ENCODE peak calls at places on chromosomes 3 and 15, in ten cellular contexts. A is GM23338, U is K562, P is breast epithelium, N is prostate gland, T is SK-N-SH, S is HepG2, O is upper lobe of left lung, Q is HCT116, L is suprapubic skin. Z is an unnamed sample. For H3K4me1, the result is how much of the 10 kb centered on the place peaks cover.

GRCh38 chr3:17783426-17783825 is 41.0 kb upstream of the TBC1D5 start:
- DNase-seq in A (no peak), U (no peak), S (no peak), O (no peak), L (no peak), T (no peak), N (no peak), Q (no peak), P (no peak), Z (no peak)

GRCh38 chr15:33700695-33701303 is 267.5 kb upstream of the CHRM5 start:
- DNase-seq in O (no peak), P (peak), S (peak), T (peak), Q (peak), N (peak), L (no peak), U (peak), A (peak), Z (peak)

GRCh38 chr3:185253645-185254410 is at the start of gene EHHADH:
- DNase-seq in S (peak), O (peak), U (peak), A (peak), T (peak), L (peak), N (peak), P (peak), Q (peak), Z (peak)

GRCh38 chr3:21750831-21751391 is at the start of gene ZNF385D:
- DNase-seq in A (peak), T (peak), Q (no peak), U (no peak), O (peak), S (no peak), P (peak), N (peak), L (peak), Z (no peak)

GRCh38 chr15:60477991-60478632 is 830 bp downstream of the ICE2 start:
- DNase-seq in S (peak), Q (no peak), A (peak), L (no peak), O (no peak), P (no peak), U (peak), N (peak), T (peak), Z (no peak)

GRCh38 chr3:25744477-25744876 is 38.8 kb downstream of the NGLY1 start:
- DNase-seq in T (no peak), O (no peak), N (no peak), S (no peak), P (no peak), Q (no peak), A (no peak), U (no peak), L (no peak), Z (no peak)

GRCh38 chr3:127019449-127019848 is 36.5 kb downstream of the PLXNA1 start:
- DNase-seq in P (no peak), O (peak), Q (no peak), U (no peak), T (no peak), L (no peak), S (no peak), A (no peak), N (peak), Z (no peak)

GRCh38 chr15:96262497-96263268 is 67.8 kb upstream of the NR2F2 start:
- DNase-seq in O (no peak), Q (no peak), S (no peak), L (no peak), T (no peak), A (no peak), N (no peak), U (no peak), P (no peak), Z (no peak)

GRCh38 chr15:25501828-25502446 is 63.1 kb upstream of the UBE3A start:
- DNase-seq in N (no peak), Q (peak), U (no peak), T (peak), L (no peak), P (no peak), A (peak), O (no peak), S (peak), Z (no peak)

GRCh38 chr3:13484861-13485590 is 4.9 kb downstream of the HDAC11 start:
- DNase-seq in L (no peak), T (peak), U (peak), Q (peak), A (no peak), P (peak), N (peak), S (peak), O (peak), Z (peak)

DNA sequence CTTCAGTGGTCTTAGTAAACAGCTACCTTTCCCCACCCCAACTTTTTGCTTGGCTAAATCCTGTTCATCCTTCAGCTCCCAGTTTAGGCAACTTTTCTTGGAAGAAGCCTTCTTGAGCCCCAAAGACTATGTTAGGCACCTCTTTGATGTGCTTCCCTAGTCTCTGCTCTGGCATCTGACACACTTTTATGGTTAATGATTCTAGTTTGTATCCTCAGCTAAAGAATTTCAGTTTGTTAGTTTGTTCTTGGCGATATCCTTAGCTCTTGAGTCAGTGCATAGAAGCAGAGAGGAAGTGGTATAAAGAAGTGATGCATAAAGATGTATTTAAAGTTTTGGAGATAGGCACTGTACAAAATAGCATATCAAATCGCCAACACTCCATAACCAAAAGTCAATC is 168.4 kb downstream of the WDR72 start:
- DNase-seq in L (no peak), A (no peak), Q (no peak), N (no peak), U (no peak), P (no peak), S (no peak), T (no peak), O (no peak), Z (no peak)
- H3K4me1 ChIP-seq in L (under half), A (under half), Q (under half), N (under half), U (under half), P (under half), S (under half), T (under half), O (under half), Z (under half)

GRCh38 chr15:55823191-55823670 is 80.3 kb upstream of the PRTG start:
- DNase-seq in L (no peak), O (no peak), U (no peak), T (no peak), P (no peak), N (no peak), A (no peak), S (no peak), Q (no peak), Z (no peak)
- TF ChIP-seq POLR2AphosphoS5 in L (no peak), O (no peak), U (no peak), T (peak), P (no peak), N (no peak), A (no peak), S (no peak), Q (no peak), Z (no peak)

GRCh38 chr3:14684447-14684846 is 9.5 kb downstream of the C3orf20 start:
- DNase-seq in P (no peak), L (no peak), O (no peak), S (no peak), T (no peak), U (no peak), N (no peak), A (no peak), Q (no peak), Z (no peak)
- H3K4me1 ChIP-seq in P (under half), L (under half), O (under half), S (under half), T (under half), U (under half), N (under half), A (under half), Q (under half), Z (under half)

GRCh38 chr3:45841701-45842491 is at the start of gene LZTFL1:
- DNase-seq in L (peak), U (peak), A (peak), O (peak), N (peak), P (peak), T (peak), Q (peak), S (peak), Z (peak)
- TF ChIP-seq POLR2AphosphoS5 in L (peak), U (no peak), A (peak), O (peak), N (peak), P (peak), T (peak), Q (peak), S (peak), Z (peak)

DNA sequence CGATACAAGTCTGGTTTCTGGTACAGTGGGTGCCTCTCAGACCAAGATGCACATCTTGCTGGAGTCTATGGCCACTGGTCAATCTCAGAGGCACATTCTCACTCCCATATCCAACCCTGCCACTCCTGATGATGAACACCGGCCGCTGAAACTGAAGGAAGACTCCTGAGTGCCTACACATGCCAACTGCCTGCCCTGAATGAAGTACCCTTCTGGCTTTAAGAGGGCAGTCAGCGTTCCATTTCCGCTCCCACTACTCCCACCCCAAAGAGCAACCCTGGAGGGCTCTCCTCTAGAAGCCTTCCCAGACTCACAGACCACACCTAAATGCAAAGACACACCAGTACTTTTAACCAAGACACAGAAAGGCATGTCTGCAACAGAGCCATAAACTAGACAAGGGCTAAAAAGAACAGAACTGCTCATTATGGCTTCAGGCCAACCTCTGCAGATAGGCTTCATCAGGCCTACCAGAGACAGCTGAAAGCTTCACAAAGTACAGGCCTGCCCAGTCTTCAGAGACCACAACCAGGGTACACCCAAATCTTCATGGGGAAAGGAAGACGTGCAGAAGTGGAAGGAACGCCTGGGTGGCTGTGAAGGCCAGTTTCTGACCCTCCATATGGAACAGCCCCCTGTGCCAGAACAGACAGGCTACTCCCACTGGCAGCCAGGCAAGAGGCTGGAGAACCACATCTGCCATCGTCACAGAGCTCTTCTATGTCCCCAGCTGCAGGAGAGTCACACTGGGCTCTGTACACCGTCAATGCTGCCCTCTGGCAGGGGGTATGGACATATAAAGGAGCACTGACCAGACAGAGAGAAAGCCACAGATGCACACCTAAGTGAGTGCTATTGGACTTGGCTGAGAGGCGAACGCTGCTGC is 14.2 kb downstream of the ANP32A start:
- DNase-seq in L (no peak), U (no peak), N (no peak), O (no peak), S (no peak), P (no peak), Q (no peak), T (peak), A (no peak), Z (peak)
- H3K4me1 ChIP-seq in L (under half), U (under half), N (under half), O (under half), S (under half), P (under half), Q (under half), T (under half), A (under half), Z (under half)

GRCh38 chr15:44715142-44715796 is 4.0 kb downstream of the B2M start:
- DNase-seq in P (no peak), O (no peak), U (no peak), A (no peak), S (no peak), T (no peak), Q (no peak), N (no peak), L (no peak), Z (no peak)
- TF ChIP-seq POLR2AphosphoS5 in P (no peak), O (no peak), U (no peak), A (no peak), S (no peak), T (no peak), Q (no peak), N (no peak), L (no peak), Z (no peak)

GRCh38 chr15:78061963-78062427 is 15.5 kb downstream of the TBC1D2B start:
- DNase-seq in A (no peak), N (no peak), U (peak), S (no peak), P (no peak), T (no peak), Q (no peak), O (no peak), L (peak), Z (no peak)

GRCh38 chr15:78065284-78065872 is 12.1 kb downstream of the TBC1D2B start:
- DNase-seq in Q (no peak), P (no peak), O (no peak), S (peak), L (peak), A (no peak), T (no peak), U (no peak), N (no peak), Z (peak)

GRCh38 chr15:78064544-78064943 is 13.0 kb downstream of the TBC1D2B start:
- DNase-seq in S (no peak), L (no peak), Q (no peak), T (no peak), U (no peak), A (no peak), O (no peak), N (no peak), P (no peak), Z (no peak)

GRCh38 chr15:78065973-78066946 is 11.3 kb downstream of the TBC1D2B start:
- DNase-seq in A (no peak), T (no peak), O (no peak), L (no peak), Q (no peak), U (no peak), N (no peak), P (no peak), S (no peak), Z (no peak)

GRCh38 chr15:78063966-78064365 is 13.5 kb downstream of the TBC1D2B start:
- DNase-seq in S (no peak), Q (no peak), L (peak), P (no peak), O (no peak), U (no peak), N (no peak), A (no peak), T (no peak), Z (no peak)
- H3K4me1 ChIP-seq in S (half or more), Q (under half), L (half or more), P (under half), O (half or more), U (under half), N (under half), A (under half), T (half or more), Z (half or more)

GRCh38 chr3:49689046-49689886 is at the start of the genes MST1 and RNF123:
- DNase-seq in N (peak), S (peak), L (peak), T (peak), A (peak), Q (peak), P (peak), O (peak), U (peak), Z (peak)
- TF ChIP-seq POLR2AphosphoS5 in N (peak), S (peak), L (no peak), T (peak), A (peak), Q (peak), P (no peak), O (peak), U (no peak), Z (peak)

DNA sequence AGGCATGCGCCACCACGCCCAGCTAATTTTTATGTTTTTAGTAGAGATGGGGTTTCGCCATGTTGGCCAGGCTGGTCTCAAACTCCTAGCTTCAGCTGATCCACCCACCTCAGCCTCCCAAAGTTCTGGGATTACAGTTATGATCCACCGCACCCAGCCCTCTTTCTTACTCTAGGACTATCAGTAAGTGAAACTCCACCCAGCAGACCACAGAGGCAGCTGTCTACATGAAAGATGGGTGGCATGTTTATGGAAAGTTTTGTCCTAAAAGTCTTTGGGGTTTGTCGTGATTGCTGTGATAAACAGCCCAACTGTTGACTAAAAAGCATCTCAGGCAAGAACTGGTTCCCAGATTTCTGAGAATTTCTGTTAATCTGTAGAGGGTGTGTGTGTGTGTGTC is 10.9 kb downstream of the ARL6IP5 start:
- DNase-seq in O (no peak), L (no peak), U (peak), N (no peak), P (no peak), T (no peak), Q (no peak), A (no peak), S (no peak), Z (no peak)
- H3K4me1 ChIP-seq in O (half or more), L (half or more), U (under half), N (under half), P (under half), T (under half), Q (under half), A (under half), S (under half), Z (under half)

GRCh38 chr3:122079524-122079923 is 24.4 kb downstream of the CD86 start:
- DNase-seq in N (no peak), P (no peak), U (no peak), S (no peak), A (no peak), Q (no peak), O (no peak), T (no peak), L (no peak), Z (no peak)

GRCh38 chr3:122077293-122078234 is 22.4 kb downstream of the CD86 start:
- DNase-seq in L (no peak), U (no peak), P (no peak), A (no peak), O (no peak), Q (no peak), T (no peak), N (no peak), S (no peak), Z (no peak)

GRCh38 chr3:122080188-122080587 is 25.0 kb downstream of the CD86 start:
- DNase-seq in O (no peak), T (no peak), L (no peak), Q (no peak), A (no peak), S (no peak), U (no peak), N (no peak), P (no peak), Z (no peak)

GRCh38 chr3:122076414-122077292 is 21.5 kb downstream of the CD86 start:
- DNase-seq in L (no peak), T (no peak), P (no peak), Q (no peak), A (no peak), O (no peak), N (no peak), U (no peak), S (peak), Z (no peak)

GRCh38 chr3:122078235-122078935 is 23.2 kb downstream of the CD86 start:
- DNase-seq in Q (no peak), U (no peak), P (no peak), O (no peak), S (no peak), N (no peak), A (no peak), L (no peak), T (no peak), Z (no peak)
- TF ChIP-seq POLR2AphosphoS5 in Q (no peak), U (no peak), P (no peak), O (no peak), S (no peak), N (no peak), A (no peak), L (no peak), T (no peak), Z (no peak)